ENCODE peak calls at places on chromosomes 6 and 20, in six cellular contexts. A, N, K, J, M and L are unnamed samples.

GRCh38 chr20:58719258-58719657 is 26.7 kb downstream of the NPEPL1 start:
- DNase-seq in J (peak), N (no peak), M (peak), K (no peak), A (no peak), L (peak)

GRCh38 chr20:50745634-50746137 is 14.3 kb downstream of the PARD6B start:
- DNase-seq in A (no peak), J (no peak), N (no peak), M (no peak), K (no peak), L (no peak)

GRCh38 chr20:10705801-10706459 is 32.1 kb upstream of the JAG1 start:
- DNase-seq in J (no peak), K (no peak), M (no peak), N (no peak), A (no peak), L (no peak)

GRCh38 chr6:41984623-41985022 is 43.0 kb upstream of the CCND3 start:
- DNase-seq in A (no peak), M (no peak), J (no peak), K (no peak), N (no peak), L (no peak)

GRCh38 chr6:6645266-6645917 is 56.9 kb downstream of the LY86 start:
- DNase-seq in N (no peak), A (no peak), M (no peak), K (no peak), J (no peak), L (no peak)

GRCh38 chr20:6940052-6940451 is 172.6 kb downstream of the BMP2 start:
- DNase-seq in M (peak), J (no peak), A (no peak), N (no peak), K (no peak), L (no peak)

GRCh38 chr6:45148278-45148677 is 179.9 kb upstream of the RUNX2 start:
- DNase-seq in M (no peak), J (no peak), A (no peak), N (no peak), K (no peak), L (no peak)

GRCh38 chr6:155088856-155089255 is 93.7 kb downstream of the TIAM2 start:
- DNase-seq in M (no peak), K (no peak), N (no peak), A (no peak), J (no peak), L (no peak)

GRCh38 chr20:44014807-44015732 is 100.4 kb downstream of the TOX2 start:
- DNase-seq in N (no peak), A (no peak), J (peak), K (no peak), M (peak), L (no peak)

GRCh38 chr6:15960740-15961629 is 167.9 kb upstream of the MYLIP start:
- DNase-seq in J (no peak), K (no peak), M (peak), A (no peak), N (peak), L (no peak)

GRCh38 chr6:126812651-126813050 is 305.8 kb upstream of the RSPO3 start:
- DNase-seq in K (no peak), A (no peak), J (no peak), N (no peak), M (no peak), L (no peak)

GRCh38 chr6:131657630-131658111 is 20.6 kb downstream of the ENPP3 start:
- DNase-seq in K (no peak), N (no peak), M (no peak), A (no peak), J (no peak), L (no peak)

GRCh38 chr6:97052152-97052787 is 127.7 kb downstream of the KLHL32 start:
- DNase-seq in N (no peak), M (no peak), A (no peak), J (no peak), K (no peak), L (no peak)

GRCh38 chr6:100612101-100612500 is 147.4 kb upstream of the SIM1 start:
- DNase-seq in A (no peak), J (no peak), N (no peak), K (no peak), M (no peak), L (no peak)

GRCh38 chr20:35883778-35884540 is 70.3 kb downstream of the SCAND1 start:
- DNase-seq in A (peak), N (peak), K (peak), M (peak), J (peak), L (peak)

GRCh38 chr6:112931835-112932234 is 584.7 kb downstream of the RFPL4B start:
- DNase-seq in A (no peak), K (no peak), N (no peak), M (no peak), J (no peak), L (no peak)

GRCh38 chr6:35317483-35318199 is 20.0 kb downstream of the DEF6 start:
- DNase-seq in K (no peak), N (no peak), M (peak), A (no peak), J (no peak), L (no peak)

GRCh38 chr6:45054610-45055009 is 273.5 kb upstream of the RUNX2 start:
- DNase-seq in N (no peak), K (no peak), A (no peak), M (no peak), J (no peak), L (no peak)

GRCh38 chr6:101393291-101394251 is at the start of gene GRIK2:
- DNase-seq in M (peak), K (no peak), A (no peak), N (peak), J (peak), L (no peak)

GRCh38 chr6:38169826-38170526 is 350.4 kb downstream of the ZFAND3 start:
- DNase-seq in M (peak), J (no peak), K (no peak), A (no peak), N (no peak), L (no peak)